ENCODE peak calls at places on chromosome 14, in five cellular contexts. I is kidney, B is GM10248, D is mammary epithelial cell, Q is lung. H is an unnamed sample.

GRCh38 chr14:44846232-44846824 is 115.4 kb downstream of the KLHL28 start:
- DNase-seq in I (no peak), B (peak; percentile 45), D (peak; percentile 20), Q (no peak), H (no peak)

GRCh38 chr14:38399652-38400051 is 143.8 kb upstream of the CLEC14A start:
- DNase-seq in I (no peak), B (no peak), D (no peak), Q (no peak), H (no peak)

GRCh38 chr14:103132381-103133212 is 9.3 kb downstream of the TNFAIP2 start:
- DNase-seq in I (peak; percentile 71), B (no peak), D (no peak), Q (no peak), H (peak; percentile 90)

GRCh38 chr14:92607702-92608429 is 94.3 kb downstream of the RIN3 start:
- DNase-seq in I (no peak), B (no peak), D (peak; percentile 35), Q (no peak), H (no peak)

GRCh38 chr14:81345781-81346180 is 54.3 kb downstream of the STON2 start:
- DNase-seq in I (no peak), B (no peak), D (no peak), Q (no peak), H (no peak)

GRCh38 chr14:19974844-19975243 is 547 bp upstream of the OR4K15 start:
- DNase-seq in I (no peak), B (no peak), D (no peak), Q (no peak), H (no peak)

GRCh38 chr14:99518441-99519346 is 37.5 kb downstream of the CCNK start:
- DNase-seq in I (peak; percentile 91), B (peak; percentile 91), D (peak; percentile 58), Q (peak; percentile 76), H (peak; percentile 83)

GRCh38 chr14:21346532-21347135 is 37.2 kb downstream of the SUPT16H start:
- DNase-seq in I (no peak), B (no peak), D (no peak), Q (no peak), H (no peak)

GRCh38 chr14:61670576-61670975 is 24.7 kb upstream of the HIF1A start:
- DNase-seq in I (no peak), B (no peak), D (no peak), Q (no peak), H (no peak)

GRCh38 chr14:101399737-101400517 is 161.4 kb upstream of the DIO3 start:
- DNase-seq in I (no peak), B (no peak), D (no peak), Q (no peak), H (no peak)

GRCh38 chr14:24013654-24014514 is 25.2 kb downstream of the DHRS4L2 start:
- DNase-seq in I (no peak), B (peak; percentile 75), D (peak; percentile 65), Q (peak; percentile 57), H (no peak)
- TF ChIP-seq CTCF in I (peak; percentile 97), B (peak; percentile 67), D (peak; percentile 86), Q (peak; percentile 96), H (peak; percentile 92)

DNA sequence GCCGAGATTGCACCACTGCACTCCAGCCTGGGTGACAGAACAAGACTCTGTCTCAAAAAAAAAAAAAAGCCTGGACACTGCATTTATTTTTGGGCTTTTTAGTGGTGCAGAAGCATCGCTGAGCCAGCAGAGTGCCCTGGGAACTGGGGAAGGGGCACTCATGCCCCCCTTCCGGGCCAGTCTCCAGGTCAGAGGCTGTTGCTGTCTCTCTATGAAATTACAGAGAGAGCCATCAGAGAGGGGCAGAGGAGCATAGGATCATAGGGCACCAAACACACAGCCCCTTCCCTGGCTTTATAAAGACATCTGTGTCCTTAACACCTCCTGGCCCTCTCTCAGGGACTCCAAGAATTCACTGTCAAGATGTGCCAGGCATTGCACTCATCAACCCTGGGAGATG is 195.8 kb downstream of the CALM1 start:
- DNase-seq in I (no peak), B (no peak), D (no peak), Q (no peak), H (no peak)
- TF ChIP-seq CTCF in I (no peak), B (no peak), D (no peak), Q (no peak), H (no peak)

GRCh38 chr14:64910847-64911495 is 3.3 kb upstream of the CHURC1 start:
- DNase-seq in I (no peak), B (no peak), D (no peak), Q (no peak), H (no peak)
- TF ChIP-seq CTCF in I (peak; percentile 30), B (peak; percentile 38), D (peak; percentile 69), Q (no peak), H (peak; percentile 83)

GRCh38 chr14:71918955-71919354 is 13.3 kb upstream of the RGS6 start:
- DNase-seq in I (no peak), B (no peak), D (no peak), Q (no peak), H (no peak)
- TF ChIP-seq CTCF in I (no peak), B (no peak), D (no peak), Q (no peak), H (no peak)

GRCh38 chr14:50342211-50343080 is 30.3 kb downstream of the DMAC2L start:
- DNase-seq in I (peak; percentile 82), B (peak; percentile 80), D (peak; percentile 75), Q (no peak), H (no peak)
- TF ChIP-seq CTCF in I (peak; percentile 39), B (peak; percentile 57), D (peak; percentile 41), Q (peak; percentile 11), H (peak; percentile 80)

GRCh38 chr14:95683793-95684192 is 2.4 kb upstream of the TCL1B start:
- DNase-seq in I (no peak), B (peak; percentile 77), D (no peak), Q (no peak), H (no peak)
- TF ChIP-seq CTCF in I (peak; percentile 49), B (peak; percentile 74), D (peak; percentile 74), Q (no peak), H (peak; percentile 31)

GRCh38 chr14:94966868-94967267 is 190.5 kb downstream of the DICER1 start:
- DNase-seq in I (no peak), B (no peak), D (no peak), Q (no peak), H (no peak)
- TF ChIP-seq CTCF in I (no peak), B (no peak), D (no peak), Q (no peak), H (no peak)

DNA sequence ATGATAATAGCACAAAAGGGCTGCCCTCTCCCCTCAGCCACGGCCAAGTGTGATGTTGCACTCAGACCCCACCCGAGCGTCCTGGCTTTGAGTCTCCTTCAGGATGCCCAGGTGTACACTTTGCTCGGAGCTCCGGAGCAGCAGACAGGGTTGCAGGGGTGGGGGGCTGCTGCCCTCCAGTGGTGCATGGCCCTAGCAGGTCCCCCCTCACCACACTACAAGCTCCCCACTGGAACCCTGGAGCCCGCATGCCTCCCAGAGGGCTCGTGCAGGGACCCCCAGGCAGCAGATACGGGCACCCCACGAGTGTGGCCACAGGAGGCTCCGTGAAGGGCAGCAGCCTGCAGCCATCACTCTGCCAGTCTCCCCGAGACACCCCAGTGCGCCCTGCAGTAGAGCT is 69.9 kb upstream of the C14orf180 start:
- DNase-seq in I (no peak), B (no peak), D (no peak), Q (no peak), H (no peak)
- TF ChIP-seq CTCF in I (no peak), B (no peak), D (no peak), Q (no peak), H (no peak)

H was measured in chondrocyte.